ENCODE peak calls at places on chromosomes 16 and 17, in nine cellular contexts. S, T, U, I, O, L, Y, G and Q are unnamed samples.

GRCh38 chr16:87436225-87437172 is 44.4 kb downstream of the MAP1LC3B start:
- DNase-seq in S (no peak), O (peak), U (no peak), T (no peak), I (no peak), Y (no peak), G (no peak), L (no peak), Q (no peak)

GRCh38 chr17:63961355-63962207 is 11.1 kb downstream of the SCN4A start:
- DNase-seq in S (no peak), U (peak), Y (peak), O (peak), T (no peak), L (no peak), G (peak), I (peak), Q (peak)

GRCh38 chr17:45048795-45049563 is 2.5 kb downstream of the DCAKD start:
- DNase-seq in O (no peak), S (no peak), I (no peak), G (no peak), U (peak), Y (no peak), T (no peak), L (no peak), Q (no peak)

GRCh38 chr16:72195609-72196008 is 23.7 kb upstream of the PMFBP1 start:
- DNase-seq in I (no peak), Y (no peak), O (no peak), T (no peak), U (no peak), G (no peak), S (no peak), L (no peak), Q (no peak)

GRCh38 chr16:75000481-75001081 is 1.8 kb downstream of the ZNRF1 start:
- DNase-seq in L (no peak), U (peak), T (peak), Y (peak), I (no peak), O (peak), G (no peak), S (no peak), Q (no peak)

GRCh38 chr17:2867441-2868424 is 71.5 kb downstream of the RAP1GAP2 start:
- DNase-seq in G (no peak), O (peak), U (no peak), S (no peak), T (no peak), L (no peak), I (no peak), Y (no peak), Q (no peak)

GRCh38 chr16:79008036-79008868 is 592.3 kb downstream of the MAF start:
- DNase-seq in L (no peak), S (no peak), U (no peak), T (no peak), Y (no peak), G (no peak), I (no peak), O (no peak), Q (no peak)

GRCh38 chr16:84577034-84577803 is 40.7 kb downstream of the COTL1 start:
- DNase-seq in I (no peak), L (no peak), U (no peak), Y (no peak), G (no peak), S (no peak), O (no peak), T (no peak), Q (no peak)

GRCh38 chr17:17590141-17590735 is 1.3 kb downstream of the PEMT start:
- DNase-seq in T (no peak), G (no peak), L (no peak), S (no peak), Y (no peak), I (no peak), O (no peak), U (no peak), Q (no peak)

GRCh38 chr17:49035470-49036269 is 38.5 kb downstream of the IGF2BP1 start:
- DNase-seq in I (peak), Y (peak), S (no peak), T (no peak), U (peak), G (no peak), O (no peak), L (peak), Q (no peak)

GRCh38 chr17:2959371-2960130 is 103.9 kb downstream of the OR1D5 start:
- DNase-seq in S (no peak), L (no peak), T (no peak), G (no peak), U (no peak), O (no peak), I (no peak), Y (no peak), Q (no peak)

GRCh38 chr16:24525970-24526559 is 13.3 kb upstream of the RBBP6 start:
- DNase-seq in L (no peak), S (no peak), T (no peak), U (no peak), I (no peak), G (no peak), Y (no peak), O (peak), Q (no peak)

GRCh38 chr16:11099672-11100195 is 155.4 kb downstream of the CLEC16A start:
- DNase-seq in I (no peak), Y (no peak), O (no peak), U (no peak), G (no peak), T (no peak), L (no peak), S (no peak), Q (no peak)

GRCh38 chr16:1550061-1550460 is 16.6 kb downstream of the TMEM204 start:
- DNase-seq in L (no peak), I (no peak), T (no peak), O (no peak), Y (no peak), G (no peak), U (no peak), S (no peak), Q (no peak)

GRCh38 chr17:3750926-3751325 is 27.2 kb downstream of the HASPIN start:
- DNase-seq in G (no peak), O (no peak), L (no peak), I (no peak), T (no peak), S (no peak), U (no peak), Y (peak), Q (peak)

GRCh38 chr16:769201-769769 is 8.8 kb downstream of the MSLN start:
- DNase-seq in T (no peak), L (no peak), Y (no peak), U (no peak), I (no peak), S (no peak), G (no peak), O (no peak), Q (no peak)

GRCh38 chr16:4936181-4936990 is 562 bp downstream of the PPL start:
- DNase-seq in U (peak), T (no peak), I (peak), O (no peak), G (no peak), S (no peak), Y (no peak), L (peak), Q (peak)

GRCh38 chr16:89737341-89738071 is 16.2 kb downstream of the ZNF276 start:
- DNase-seq in U (no peak), L (no peak), T (no peak), S (no peak), O (no peak), G (no peak), Y (peak), I (no peak), Q (peak)

GRCh38 chr17:46043606-46044005 is 44.6 kb downstream of the STH start:
- DNase-seq in G (no peak), U (no peak), I (no peak), L (no peak), S (no peak), Y (no peak), O (no peak), T (no peak), Q (no peak)

GRCh38 chr17:63082273-63082861 is 116.3 kb downstream of the TANC2 start:
- DNase-seq in I (no peak), T (no peak), O (peak), L (no peak), S (no peak), U (peak), Y (no peak), G (no peak), Q (peak)

GRCh38 chr16:24673155-24673554 is 56.3 kb upstream of the TNRC6A start:
- DNase-seq in S (no peak), O (no peak), I (no peak), T (no peak), U (no peak), L (no peak), G (no peak), Y (no peak), Q (no peak)

GRCh38 chr17:19404264-19404663 is 6.8 kb upstream of the RNF112 start:
- DNase-seq in G (no peak), L (no peak), S (no peak), Y (no peak), I (no peak), U (no peak), O (no peak), T (no peak), Q (no peak)

GRCh38 chr17:79985951-79986391 is 49.7 kb downstream of the TBC1D16 start:
- DNase-seq in T (no peak), O (no peak), U (no peak), Y (no peak), S (no peak), L (no peak), G (no peak), I (no peak), Q (peak)

GRCh38 chr17:39606434-39607056 is 1.2 kb downstream of the NEUROD2 start:
- DNase-seq in L (no peak), I (no peak), Y (no peak), T (no peak), O (no peak), G (no peak), S (no peak), U (no peak), Q (no peak)

GRCh38 chr17:3558603-3559269 is 1.1 kb upstream of the TRPV3 start:
- DNase-seq in Y (no peak), U (no peak), I (peak), T (no peak), O (no peak), G (no peak), S (peak), L (no peak), Q (peak)

GRCh38 chr16:85398688-85399582 is 214.2 kb upstream of the GSE1 start:
- DNase-seq in G (no peak), I (no peak), O (no peak), S (no peak), T (no peak), U (no peak), L (no peak), Y (peak), Q (no peak)

GRCh38 chr16:31700530-31701388 is 172.8 kb upstream of the ZNF267 start:
- DNase-seq in S (peak), G (no peak), L (no peak), O (peak), Y (peak), U (peak), I (peak), T (peak), Q (peak)

GRCh38 chr17:78257810-78258322 is 26.4 kb downstream of the TMEM235 start:
- DNase-seq in O (peak), S (no peak), I (peak), Y (peak), G (no peak), T (no peak), U (peak), L (no peak), Q (no peak)

GRCh38 chr16:66093217-66093616 is 273.3 kb upstream of the CDH5 start:
- DNase-seq in U (no peak), I (no peak), Y (no peak), O (peak), G (no peak), S (no peak), L (no peak), T (no peak), Q (no peak)

GRCh38 chr16:89270666-89271345 is 53.3 kb downstream of the ZNF778 start:
- DNase-seq in U (no peak), L (no peak), G (no peak), Y (no peak), S (no peak), I (no peak), T (no peak), O (no peak), Q (no peak)

GRCh38 chr17:16005641-16006040 is 6.0 kb downstream of the TTC19 start:
- DNase-seq in S (no peak), I (no peak), G (no peak), T (no peak), O (no peak), U (no peak), L (no peak), Y (no peak), Q (no peak)

GRCh38 chr16:56560447-56560846 is 4.4 kb upstream of the MT4 start:
- DNase-seq in T (no peak), Y (no peak), L (no peak), G (no peak), I (no peak), O (no peak), U (no peak), S (no peak), Q (no peak)

GRCh38 chr17:47678196-47678595 is 15.8 kb upstream of the TBKBP1 start:
- DNase-seq in L (no peak), Y (no peak), S (no peak), G (no peak), I (no peak), U (no peak), O (no peak), T (no peak), Q (no peak)

GRCh38 chr16:84876873-84877606 is 57.3 kb downstream of the CRISPLD2 start:
- DNase-seq in O (no peak), L (no peak), S (no peak), I (no peak), U (no peak), T (no peak), Y (no peak), G (no peak), Q (peak)

GRCh38 chr17:76935331-76935730 is 67.1 kb downstream of the MGAT5B start:
- DNase-seq in I (no peak), S (no peak), G (no peak), L (no peak), O (peak), Y (no peak), T (no peak), U (no peak), Q (no peak)

GRCh38 chr17:43068570-43069367 is 43.7 kb downstream of the RND2 start:
- DNase-seq in G (no peak), I (no peak), S (no peak), O (no peak), T (no peak), U (no peak), L (no peak), Y (no peak), Q (no peak)